ENCODE peak calls at places on chromosome 6, in eight cellular contexts. One of them, this sample, is unnamed.
A peak's percentile ranks its signal among the peaks of the same experiment; 100 is the strongest.

GRCh38 chr6:5472583-5472982 is 211.3 kb downstream of the FARS2 start:
- DNase-seq in body of pancreas: no peak
- DNase-seq in CD4-positive, CD25-positive, alpha-beta regulatory T cell: no peak
- DNase-seq in heart right ventricle: no peak
- DNase-seq in CD8-positive, alpha-beta T cell: no peak
- DNase-seq in ascending aorta: no peak
- DNase-seq in PC-9: no peak
- DNase-seq in thoracic aorta: no peak
- DNase-seq in this sample: no peak

GRCh38 chr6:167956983-167957492 is 40.4 kb upstream of the KIF25 start:
- DNase-seq in CD4-positive, CD25-positive, alpha-beta regulatory T cell: no peak
- DNase-seq in heart right ventricle: no peak
- DNase-seq in body of pancreas: no peak
- DNase-seq in PC-9: peak; percentile 36
- DNase-seq in ascending aorta: no peak
- DNase-seq in CD8-positive, alpha-beta T cell: no peak
- DNase-seq in thoracic aorta: no peak
- DNase-seq in this sample: no peak

GRCh38 chr6:114543696-114544095 is 200.9 kb upstream of the HS3ST5 start:
- DNase-seq in body of pancreas: no peak
- DNase-seq in thoracic aorta: no peak
- DNase-seq in ascending aorta: no peak
- DNase-seq in PC-9: no peak
- DNase-seq in CD8-positive, alpha-beta T cell: no peak
- DNase-seq in CD4-positive, CD25-positive, alpha-beta regulatory T cell: no peak
- DNase-seq in heart right ventricle: no peak
- DNase-seq in this sample: no peak

GRCh38 chr6:45681860-45682488 is 304.2 kb upstream of the SUPT3H start:
- DNase-seq in body of pancreas: peak; percentile 68
- DNase-seq in CD4-positive, CD25-positive, alpha-beta regulatory T cell: peak; percentile 67
- DNase-seq in CD8-positive, alpha-beta T cell: peak; percentile 44
- DNase-seq in heart right ventricle: no peak
- DNase-seq in PC-9: peak; percentile 40
- DNase-seq in ascending aorta: no peak
- DNase-seq in thoracic aorta: no peak
- DNase-seq in this sample: no peak

GRCh38 chr6:108942556-108943492 is 94.6 kb downstream of the ARMC2 start:
- DNase-seq in ascending aorta: no peak
- DNase-seq in body of pancreas: no peak
- DNase-seq in thoracic aorta: no peak
- DNase-seq in CD4-positive, CD25-positive, alpha-beta regulatory T cell: peak; percentile 88
- DNase-seq in CD8-positive, alpha-beta T cell: peak; percentile 71
- DNase-seq in heart right ventricle: no peak
- DNase-seq in PC-9: no peak
- DNase-seq in this sample: peak; percentile 70

GRCh38 chr6:12911387-12911960 is 194.9 kb downstream of the PHACTR1 start:
- DNase-seq in PC-9: no peak
- DNase-seq in heart right ventricle: no peak
- DNase-seq in body of pancreas: no peak
- DNase-seq in CD8-positive, alpha-beta T cell: no peak
- DNase-seq in thoracic aorta: no peak
- DNase-seq in CD4-positive, CD25-positive, alpha-beta regulatory T cell: peak; percentile 27
- DNase-seq in ascending aorta: no peak
- DNase-seq in this sample: peak; percentile 4

GRCh38 chr6:37559501-37559900 is 59.8 kb upstream of the CCDC167 start:
- DNase-seq in heart right ventricle: no peak
- DNase-seq in CD4-positive, CD25-positive, alpha-beta regulatory T cell: no peak
- DNase-seq in PC-9: no peak
- DNase-seq in CD8-positive, alpha-beta T cell: no peak
- DNase-seq in thoracic aorta: no peak
- DNase-seq in ascending aorta: no peak
- DNase-seq in body of pancreas: no peak
- DNase-seq in this sample: peak; percentile 48

GRCh38 chr6:157087974-157088373 is 235.3 kb downstream of the TMEM242 start:
- DNase-seq in body of pancreas: no peak
- DNase-seq in ascending aorta: no peak
- DNase-seq in CD8-positive, alpha-beta T cell: no peak
- DNase-seq in thoracic aorta: no peak
- DNase-seq in CD4-positive, CD25-positive, alpha-beta regulatory T cell: no peak
- DNase-seq in heart right ventricle: no peak
- DNase-seq in PC-9: no peak
- DNase-seq in this sample: no peak

GRCh38 chr6:75601608-75602163 is at the start of gene SENP6:
- DNase-seq in body of pancreas: peak; percentile 82
- DNase-seq in ascending aorta: peak; percentile 85
- DNase-seq in thoracic aorta: peak; percentile 21
- DNase-seq in CD4-positive, CD25-positive, alpha-beta regulatory T cell: peak; percentile 82
- DNase-seq in heart right ventricle: peak; percentile 87
- DNase-seq in CD8-positive, alpha-beta T cell: peak; percentile 77
- DNase-seq in PC-9: peak; percentile 54
- DNase-seq in this sample: peak; percentile 77

GRCh38 chr6:128452713-128453112 is 67.7 kb downstream of the PTPRK start:
- DNase-seq in CD8-positive, alpha-beta T cell: no peak
- DNase-seq in CD4-positive, CD25-positive, alpha-beta regulatory T cell: no peak
- DNase-seq in heart right ventricle: no peak
- DNase-seq in ascending aorta: no peak
- DNase-seq in thoracic aorta: no peak
- DNase-seq in body of pancreas: no peak
- DNase-seq in PC-9: no peak
- DNase-seq in this sample: no peak

GRCh38 chr6:134174790-134175531 is 122.5 kb upstream of the SLC2A12 start:
- DNase-seq in PC-9: peak; percentile 82
- DNase-seq in CD4-positive, CD25-positive, alpha-beta regulatory T cell: peak; percentile 92
- DNase-seq in body of pancreas: peak; percentile 95
- DNase-seq in CD8-positive, alpha-beta T cell: peak; percentile 90
- DNase-seq in ascending aorta: peak; percentile 96
- DNase-seq in heart right ventricle: peak; percentile 95
- DNase-seq in thoracic aorta: peak; percentile 52
- DNase-seq in this sample: peak; percentile 97

GRCh38 chr6:109236140-109237081 is 141.1 kb downstream of the CEP57L1 start:
- DNase-seq in heart right ventricle: no peak
- DNase-seq in PC-9: no peak
- DNase-seq in thoracic aorta: no peak
- DNase-seq in CD8-positive, alpha-beta T cell: no peak
- DNase-seq in CD4-positive, CD25-positive, alpha-beta regulatory T cell: peak; percentile 64
- DNase-seq in body of pancreas: peak; percentile 65
- DNase-seq in ascending aorta: no peak
- DNase-seq in this sample: peak; percentile 32

GRCh38 chr6:42316981-42317380 is 99.3 kb upstream of the MRPS10 start:
- DNase-seq in CD8-positive, alpha-beta T cell: no peak
- DNase-seq in ascending aorta: no peak
- DNase-seq in PC-9: peak; percentile 50
- DNase-seq in body of pancreas: no peak
- DNase-seq in thoracic aorta: no peak
- DNase-seq in CD4-positive, CD25-positive, alpha-beta regulatory T cell: no peak
- DNase-seq in heart right ventricle: no peak
- DNase-seq in this sample: no peak

GRCh38 chr6:121592261-121592935 is 157.0 kb downstream of the GJA1 start:
- DNase-seq in thoracic aorta: no peak
- DNase-seq in ascending aorta: no peak
- DNase-seq in PC-9: no peak
- DNase-seq in CD8-positive, alpha-beta T cell: no peak
- DNase-seq in CD4-positive, CD25-positive, alpha-beta regulatory T cell: no peak
- DNase-seq in body of pancreas: no peak
- DNase-seq in heart right ventricle: no peak
- DNase-seq in this sample: no peak

GRCh38 chr6:42075159-42075838 is 25.0 kb downstream of the TAF8 start:
- DNase-seq in PC-9: peak; percentile 72
- DNase-seq in ascending aorta: peak; percentile 75
- DNase-seq in heart right ventricle: peak; percentile 80
- DNase-seq in CD8-positive, alpha-beta T cell: peak; percentile 45
- DNase-seq in thoracic aorta: no peak
- DNase-seq in CD4-positive, CD25-positive, alpha-beta regulatory T cell: peak; percentile 39
- DNase-seq in body of pancreas: peak; percentile 76
- DNase-seq in this sample: peak; percentile 35

GRCh38 chr6:167668019-167668753 is 158.5 kb upstream of the AFDN start:
- DNase-seq in ascending aorta: no peak
- DNase-seq in body of pancreas: peak; percentile 80
- DNase-seq in CD4-positive, CD25-positive, alpha-beta regulatory T cell: no peak
- DNase-seq in heart right ventricle: no peak
- DNase-seq in thoracic aorta: no peak
- DNase-seq in PC-9: no peak
- DNase-seq in CD8-positive, alpha-beta T cell: no peak
- DNase-seq in this sample: no peak

GRCh38 chr6:100138346-100139022 is 144.5 kb upstream of the MCHR2 start:
- DNase-seq in thoracic aorta: no peak
- DNase-seq in CD4-positive, CD25-positive, alpha-beta regulatory T cell: no peak
- DNase-seq in ascending aorta: no peak
- DNase-seq in CD8-positive, alpha-beta T cell: no peak
- DNase-seq in heart right ventricle: no peak
- DNase-seq in PC-9: no peak
- DNase-seq in body of pancreas: no peak
- DNase-seq in this sample: no peak

GRCh38 chr6:7110092-7110792 is 2.5 kb downstream of the RREB1 start:
- DNase-seq in CD8-positive, alpha-beta T cell: no peak
- DNase-seq in ascending aorta: no peak
- DNase-seq in PC-9: no peak
- DNase-seq in body of pancreas: no peak
- DNase-seq in heart right ventricle: no peak
- DNase-seq in CD4-positive, CD25-positive, alpha-beta regulatory T cell: peak; percentile 44
- DNase-seq in thoracic aorta: no peak
- DNase-seq in this sample: no peak
- H3K4me3 ChIP-seq in CD8-positive, alpha-beta T cell: peak overlapping the region; percentile 97
- H3K4me3 ChIP-seq in ascending aorta: peak overlapping the region; percentile 97
- H3K4me3 ChIP-seq in PC-9: peak overlapping the region; percentile 90
- H3K4me3 ChIP-seq in body of pancreas: no peak overlapping the region
- H3K4me3 ChIP-seq in heart right ventricle: peak overlapping the region; percentile 74
- H3K4me3 ChIP-seq in CD4-positive, CD25-positive, alpha-beta regulatory T cell: peak overlapping the region; percentile 83
- H3K4me3 ChIP-seq in thoracic aorta: peak overlapping the region; percentile 100
- H3K4me3 ChIP-seq in this sample: peak overlapping the region; percentile 61

GRCh38 chr6:142943746-142944125 is 1.2 kb downstream of the HIVEP2 start:
- DNase-seq in CD4-positive, CD25-positive, alpha-beta regulatory T cell: peak; percentile 74
- DNase-seq in CD8-positive, alpha-beta T cell: peak; percentile 51
- DNase-seq in ascending aorta: no peak
- DNase-seq in PC-9: no peak
- DNase-seq in thoracic aorta: no peak
- DNase-seq in heart right ventricle: no peak
- DNase-seq in body of pancreas: no peak
- DNase-seq in this sample: peak; percentile 74
- H3K4me1 ChIP-seq in CD4-positive, CD25-positive, alpha-beta regulatory T cell: peaks cover 59% of the 10 kb centered on the region
- H3K4me1 ChIP-seq in CD8-positive, alpha-beta T cell: peaks cover 51% of the 10 kb centered on the region
- H3K4me1 ChIP-seq in ascending aorta: peaks cover 20% of the 10 kb centered on the region
- H3K4me1 ChIP-seq in PC-9: peaks cover 33% of the 10 kb centered on the region
- H3K4me1 ChIP-seq in thoracic aorta: peaks cover 32% of the 10 kb centered on the region
- H3K4me1 ChIP-seq in heart right ventricle: peaks cover 43% of the 10 kb centered on the region
- H3K4me1 ChIP-seq in body of pancreas: peaks cover 42% of the 10 kb centered on the region
- H3K4me1 ChIP-seq in this sample: peaks cover 50% of the 10 kb centered on the region

GRCh38 chr6:150417247-150417646 is 48.4 kb downstream of the IYD start:
- DNase-seq in CD8-positive, alpha-beta T cell: no peak
- DNase-seq in ascending aorta: no peak
- DNase-seq in heart right ventricle: no peak
- DNase-seq in CD4-positive, CD25-positive, alpha-beta regulatory T cell: no peak
- DNase-seq in body of pancreas: no peak
- DNase-seq in PC-9: no peak
- DNase-seq in thoracic aorta: no peak
- DNase-seq in this sample: no peak

GRCh38 chr6:150420428-150420827 is 51.6 kb downstream of the IYD start:
- DNase-seq in PC-9: no peak
- DNase-seq in heart right ventricle: no peak
- DNase-seq in CD8-positive, alpha-beta T cell: no peak
- DNase-seq in thoracic aorta: no peak
- DNase-seq in ascending aorta: no peak
- DNase-seq in body of pancreas: no peak
- DNase-seq in CD4-positive, CD25-positive, alpha-beta regulatory T cell: no peak
- DNase-seq in this sample: no peak

GRCh38 chr6:150417899-150418824 is 49.4 kb downstream of the IYD start:
- DNase-seq in heart right ventricle: no peak
- DNase-seq in ascending aorta: no peak
- DNase-seq in CD4-positive, CD25-positive, alpha-beta regulatory T cell: peak; percentile 63
- DNase-seq in body of pancreas: peak; percentile 56
- DNase-seq in CD8-positive, alpha-beta T cell: peak; percentile 31
- DNase-seq in thoracic aorta: no peak
- DNase-seq in PC-9: peak; percentile 84
- DNase-seq in this sample: peak; percentile 26

GRCh38 chr6:150420926-150421325 is 52.1 kb downstream of the IYD start:
- DNase-seq in heart right ventricle: no peak
- DNase-seq in body of pancreas: no peak
- DNase-seq in ascending aorta: no peak
- DNase-seq in CD4-positive, CD25-positive, alpha-beta regulatory T cell: no peak
- DNase-seq in PC-9: no peak
- DNase-seq in CD8-positive, alpha-beta T cell: no peak
- DNase-seq in thoracic aorta: no peak
- DNase-seq in this sample: no peak

DNA sequence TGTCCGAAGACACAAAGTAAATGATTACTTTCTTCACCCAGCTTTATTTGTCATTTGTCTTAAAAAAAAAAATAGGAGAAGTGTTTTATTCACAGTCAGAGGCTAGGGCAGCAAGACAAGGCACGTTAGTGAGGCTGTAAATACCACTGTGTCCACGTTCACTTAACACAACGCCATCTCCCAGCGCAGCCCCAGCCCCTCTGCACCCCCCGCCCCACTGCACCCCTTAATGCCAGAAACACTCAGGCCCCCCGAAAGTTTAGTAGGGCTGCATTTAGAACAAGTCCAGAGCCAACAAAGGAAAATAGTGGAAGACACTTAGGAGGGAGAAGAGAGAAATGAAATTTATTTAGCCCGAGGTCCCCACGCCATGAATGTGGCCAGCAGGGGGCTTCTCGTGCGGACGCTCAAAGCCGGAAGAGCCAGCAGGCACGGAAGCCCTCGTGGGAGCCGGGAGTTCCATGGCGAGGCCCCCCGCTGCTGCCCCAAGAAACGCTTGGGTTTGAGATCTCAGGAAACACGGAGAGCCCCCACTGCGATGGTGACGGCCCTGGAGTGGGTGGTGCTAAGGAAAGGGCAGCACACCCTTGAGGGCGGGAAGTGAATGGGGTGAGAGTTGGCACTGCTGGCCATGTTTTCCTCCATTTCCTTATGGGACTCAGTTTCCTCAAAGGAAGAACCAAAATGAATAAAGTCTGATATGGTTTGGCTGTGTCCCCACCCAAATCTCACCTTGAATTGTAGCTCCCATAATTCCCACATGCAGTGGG is 50.2 kb downstream of the IYD start:
- DNase-seq in body of pancreas: peak; percentile 65
- DNase-seq in CD8-positive, alpha-beta T cell: peak; percentile 53
- DNase-seq in thoracic aorta: no peak
- DNase-seq in ascending aorta: peak; percentile 79
- DNase-seq in CD4-positive, CD25-positive, alpha-beta regulatory T cell: peak; percentile 52
- DNase-seq in heart right ventricle: peak; percentile 75
- DNase-seq in PC-9: no peak
- DNase-seq in this sample: no peak
- H3K4me3 ChIP-seq in body of pancreas: no peak overlapping the region
- H3K4me3 ChIP-seq in CD8-positive, alpha-beta T cell: peak overlapping the region; percentile 34
- H3K4me3 ChIP-seq in thoracic aorta: peak overlapping the region; percentile 75
- H3K4me3 ChIP-seq in ascending aorta: peak overlapping the region; percentile 66
- H3K4me3 ChIP-seq in CD4-positive, CD25-positive, alpha-beta regulatory T cell: peak overlapping the region; percentile 83
- H3K4me3 ChIP-seq in heart right ventricle: peak overlapping the region; percentile 25
- H3K4me3 ChIP-seq in PC-9: peak overlapping the region; percentile 52
- H3K4me3 ChIP-seq in this sample: peak overlapping the region; percentile 53

DNA sequence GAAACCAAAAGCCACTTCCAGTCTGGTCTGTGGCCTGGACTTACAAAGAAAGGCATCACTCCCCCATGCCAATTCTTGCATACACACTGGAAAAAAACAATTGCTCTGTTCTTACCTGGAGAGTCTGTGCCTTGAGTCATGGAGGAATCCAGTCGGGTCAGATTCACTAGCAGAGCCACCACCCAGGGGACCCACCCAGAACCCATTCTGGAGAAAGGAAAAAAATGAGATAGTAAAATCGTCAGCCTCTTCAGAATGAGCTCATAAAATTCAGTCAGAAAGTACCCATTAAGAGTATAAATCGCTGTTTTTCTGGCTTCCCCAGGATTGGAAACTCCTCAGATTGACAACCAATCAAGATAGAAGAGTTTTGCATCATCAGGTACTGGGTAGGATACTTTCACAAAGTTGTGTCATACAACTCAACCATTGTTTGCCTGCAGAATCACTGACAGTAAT is at the start of gene HLA-DOB:
- DNase-seq in body of pancreas: no peak
- DNase-seq in CD8-positive, alpha-beta T cell: no peak
- DNase-seq in CD4-positive, CD25-positive, alpha-beta regulatory T cell: peak; percentile 51
- DNase-seq in PC-9: peak; percentile 89
- DNase-seq in heart right ventricle: no peak
- DNase-seq in ascending aorta: no peak
- DNase-seq in thoracic aorta: no peak
- DNase-seq in this sample: peak; percentile 33
- H3K4me1 ChIP-seq in body of pancreas: no peaks in the 10 kb centered on the region
- H3K4me1 ChIP-seq in CD8-positive, alpha-beta T cell: no peaks in the 10 kb centered on the region
- H3K4me1 ChIP-seq in CD4-positive, CD25-positive, alpha-beta regulatory T cell: no peaks in the 10 kb centered on the region
- H3K4me1 ChIP-seq in PC-9: peaks cover 32% of the 10 kb centered on the region
- H3K4me1 ChIP-seq in heart right ventricle: peaks cover 17% of the 10 kb centered on the region
- H3K4me1 ChIP-seq in ascending aorta: no peaks in the 10 kb centered on the region
- H3K4me1 ChIP-seq in thoracic aorta: no peaks in the 10 kb centered on the region
- H3K4me1 ChIP-seq in this sample: no peaks in the 10 kb centered on the region